ENCODE peak calls at places on chromosomes 4 and X, in eight cellular contexts. P is HepG2, A is fibroblast of lung, O is GM23338, Q is neural progenitor cell, G is IMR-90, Y is hepatocyte, X is PC-3. B is an unnamed sample.

GRCh38 chr4:171985129-171985528 is 171.9 kb downstream of the GALNTL6 start:
- DNase-seq in P (no peak), A (no peak), O (no peak), Q (no peak), G (no peak), Y (no peak), X (no peak), B (no peak)

GRCh38 chrX:32137525-32137924 is 1065.7 kb upstream of the FTHL17 start:
- DNase-seq in P (no peak), A (peak; percentile 7), O (peak; percentile 58), Q (peak; percentile 51), G (no peak), Y (peak; percentile 38), X (no peak), B (no peak)

GRCh38 chr4:56627985-56628384 is 53.1 kb downstream of the HOPX start:
- DNase-seq in P (no peak), A (no peak), O (no peak), Q (no peak), G (peak; percentile 22), Y (no peak), X (no peak), B (no peak)

GRCh38 chrX:110449312-110449711 is 90.7 kb downstream of the RTL9 start:
- DNase-seq in P (no peak), A (no peak), O (no peak), Q (no peak), G (no peak), Y (no peak), X (no peak), B (no peak)

GRCh38 chrX:144946696-144947095 is 300.6 kb upstream of the SPANXN1 start:
- DNase-seq in P (no peak), A (no peak), O (no peak), Q (no peak), G (no peak), Y (no peak), X (no peak), B (no peak)

GRCh38 chr4:77449996-77450395 is 155.6 kb upstream of the CXCL13 start:
- DNase-seq in P (no peak), A (no peak), O (no peak), Q (no peak), G (no peak), Y (no peak), X (no peak), B (no peak)

GRCh38 chr4:90586799-90587198 is 459.6 kb downstream of the CCSER1 start:
- DNase-seq in P (no peak), A (no peak), O (no peak), Q (no peak), G (no peak), Y (no peak), X (no peak), B (no peak)

GRCh38 chrX:41209853-41210252 is 124.1 kb upstream of the DDX3X start:
- DNase-seq in P (no peak), A (no peak), O (no peak), Q (no peak), G (no peak), Y (no peak), X (no peak), B (no peak)

GRCh38 chr4:53764761-53765490 is 173.6 kb upstream of the LNX1 start:
- DNase-seq in P (no peak), A (peak; percentile 31), O (no peak), Q (no peak), G (no peak), Y (no peak), X (no peak), B (no peak)

GRCh38 chr4:7186081-7186480 is 6.3 kb upstream of the SORCS2 start:
- DNase-seq in P (peak; percentile 24), A (no peak), O (peak; percentile 72), Q (peak; percentile 55), G (no peak), Y (peak; percentile 44), X (no peak), B (peak; percentile 87)

GRCh38 chrX:16138108-16138427 is 14.7 kb downstream of the GRPR start:
- DNase-seq in P (peak; percentile 1), A (no peak), O (peak; percentile 28), Q (peak; percentile 48), G (no peak), Y (peak; percentile 28), X (no peak), B (no peak)

GRCh38 chr4:42352049-42352448 is 45.2 kb upstream of the SHISA3 start:
- DNase-seq in P (no peak), A (no peak), O (no peak), Q (no peak), G (no peak), Y (no peak), X (no peak), B (no peak)

GRCh38 chrX:154598656-154599055 is 13.7 kb downstream of the CTAG1A start:
- DNase-seq in P (no peak), A (no peak), O (no peak), Q (no peak), G (no peak), Y (no peak), X (no peak), B (no peak)

GRCh38 chrX:84187501-84188319 is at the start of gene RPS6KA6:
- DNase-seq in P (no peak), A (peak; percentile 18), O (peak; percentile 53), Q (peak; percentile 69), G (peak; percentile 22), Y (peak; percentile 41), X (peak; percentile 16), B (peak; percentile 74)

GRCh38 chrX:123172874-123173273 is 11.2 kb upstream of the GRIA3 start:
- DNase-seq in P (no peak), A (no peak), O (no peak), Q (no peak), G (no peak), Y (no peak), X (no peak), B (no peak)

GRCh38 chr4:98656443-98656842 is 2.0 kb downstream of the TSPAN5 start:
- DNase-seq in P (no peak), A (no peak), O (no peak), Q (no peak), G (no peak), Y (no peak), X (no peak), B (peak; percentile 92)
- H3K4me2 ChIP-seq in P (no peak overlapping the region), A (peak overlapping the region; percentile 73), O (peak overlapping the region; percentile 98), Q (peak overlapping the region; percentile 78), G (peak overlapping the region; percentile 71), Y (peak overlapping the region; percentile 91), X (peak overlapping the region; percentile 97), B (peak overlapping the region; percentile 89)

DNA sequence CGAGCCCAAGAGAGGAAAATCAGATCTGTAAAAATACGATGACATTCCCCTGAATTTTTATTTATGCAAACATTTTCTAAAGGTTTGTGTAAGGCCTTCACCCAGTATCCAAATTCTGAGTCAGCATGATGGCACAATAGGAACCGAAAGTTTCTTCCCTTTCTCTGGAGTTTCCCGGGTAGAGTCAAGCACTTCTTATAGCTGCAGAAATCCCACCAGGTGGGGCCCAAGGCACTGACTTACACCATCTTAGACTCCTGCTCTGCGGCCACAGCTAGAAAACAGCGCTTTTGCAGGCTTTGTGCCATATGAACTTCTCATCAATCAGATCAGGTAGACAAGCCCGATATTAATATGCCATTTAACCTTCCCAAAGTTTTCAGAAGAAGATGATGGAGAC is 13.4 kb downstream of the LEF1 start:
- DNase-seq in P (no peak), A (peak; percentile 32), O (peak; percentile 81), Q (peak; percentile 76), G (peak; percentile 8), Y (peak; percentile 50), X (no peak), B (peak; percentile 45)
- TF ChIP-seq CTCF in P (no peak), A (no peak), O (peak; percentile 69), Q (peak; percentile 49), G (no peak), Y (peak; percentile 30), X (no peak), B (no peak)

GRCh38 chr4:142406051-142406549 is 440.0 kb downstream of the INPP4B start:
- DNase-seq in P (no peak), A (peak; percentile 18), O (peak; percentile 35), Q (no peak), G (no peak), Y (peak; percentile 4), X (peak; percentile 78), B (no peak)
- H3K27ac ChIP-seq in P (no peak overlapping the region), A (peak overlapping the region; percentile 67), O (peak overlapping the region; percentile 83), Q (no peak overlapping the region), G (peak overlapping the region; percentile 94), Y (peak overlapping the region; percentile 67), X (peak overlapping the region; percentile 97), B (peak overlapping the region; percentile 91)

DNA sequence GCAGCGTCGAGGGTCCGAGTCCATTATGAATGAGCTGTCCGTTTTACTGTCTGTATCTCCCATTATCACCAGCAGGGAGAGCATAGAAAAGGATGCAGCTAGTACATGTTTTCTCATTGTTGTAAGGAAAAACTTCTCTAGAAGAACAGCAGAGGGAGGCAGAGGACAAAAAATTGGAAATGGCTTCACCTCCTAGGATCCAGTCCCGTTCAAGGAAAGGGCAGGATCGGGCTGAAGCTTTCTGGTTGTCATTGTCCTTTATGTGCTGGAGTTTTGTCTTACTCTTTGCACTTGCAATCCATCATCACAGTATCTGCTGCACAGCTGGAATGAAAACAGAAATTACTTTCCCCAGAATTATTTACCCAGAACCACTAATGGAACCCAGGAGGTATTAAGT is 14.7 kb downstream of the NDP start:
- DNase-seq in P (peak; percentile 72), A (peak; percentile 88), O (peak; percentile 82), Q (peak; percentile 74), G (peak; percentile 83), Y (peak; percentile 72), X (peak; percentile 76), B (peak; percentile 83)
- H3K4me2 ChIP-seq in P (no peak overlapping the region), A (no peak overlapping the region), O (no peak overlapping the region), Q (no peak overlapping the region), G (no peak overlapping the region), Y (no peak overlapping the region), X (peak overlapping the region; percentile 44), B (peak overlapping the region; percentile 13)

GRCh38 chr4:130705023-130705422 is 1609.1 kb downstream of the C4orf33 start:
- DNase-seq in P (no peak), A (no peak), O (peak; percentile 4), Q (no peak), G (no peak), Y (no peak), X (peak; percentile 7), B (no peak)
- TF ChIP-seq CTCF in P (no peak), A (no peak), O (no peak), Q (no peak), G (no peak), Y (no peak), X (peak; percentile 37), B (no peak)

DNA sequence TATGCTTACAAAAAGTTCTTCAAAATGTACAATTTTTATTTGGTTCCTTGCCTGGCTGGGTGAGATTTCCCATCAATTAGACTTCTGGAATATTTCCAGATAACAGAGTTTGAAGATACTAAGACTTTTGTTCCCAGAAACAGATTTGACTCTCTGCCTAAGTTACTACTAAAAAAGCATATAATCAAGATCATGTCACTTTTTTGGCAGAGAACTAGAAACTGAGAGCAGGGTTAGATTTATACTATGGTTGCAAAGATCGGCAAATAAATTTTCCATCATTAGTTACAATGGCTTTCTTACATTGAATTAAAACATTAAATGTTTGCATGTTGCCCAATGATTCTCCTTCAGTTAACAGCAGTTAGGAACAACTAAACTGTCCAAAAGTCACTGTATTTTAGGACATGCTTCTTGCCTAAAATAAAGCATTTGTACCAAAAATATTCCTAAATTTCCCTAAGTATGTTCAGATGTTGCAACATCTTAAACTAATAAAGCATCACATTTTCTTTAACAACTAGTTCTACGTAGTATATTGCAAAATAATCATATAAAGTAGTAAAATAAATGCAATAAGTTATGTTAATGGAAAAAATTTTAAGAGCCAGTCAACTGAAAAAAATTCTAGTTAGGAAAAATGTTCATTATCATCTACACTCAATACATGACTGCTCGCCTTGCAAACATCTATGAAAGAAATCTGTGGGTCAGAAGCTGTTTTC is 73.0 kb downstream of the SEC24D start:
- DNase-seq in P (no peak), A (peak; percentile 79), O (no peak), Q (no peak), G (no peak), Y (no peak), X (no peak), B (no peak)
- H3K27ac ChIP-seq in P (no peak overlapping the region), A (no peak overlapping the region), O (no peak overlapping the region), Q (no peak overlapping the region), G (peak overlapping the region; percentile 37), Y (peak overlapping the region; percentile 30), X (no peak overlapping the region), B (peak overlapping the region; percentile 56)